ENCODE peak calls at places on chromosomes 6 and 20, in ten cellular contexts. I is osteocyte; R is mesothelial cell of epicardium; F is Calu3; C is A549; Y is heart left ventricle; W is epithelial cell of esophagus; N is endothelial cell; P is fibroblast of pulmonary artery; G is CD4-positive, alpha-beta T cell. V is an unnamed sample.

GRCh38 chr6:10151144-10151915 is 263.5 kb downstream of the TFAP2A start:
- DNase-seq in I (no peak), R (no peak), F (no peak), C (no peak), Y (no peak), W (peak; percentile 38), N (no peak), P (peak; percentile 27), G (no peak), V (peak; percentile 14)

GRCh38 chr6:167708501-167709094 is 118.1 kb upstream of the AFDN start:
- DNase-seq in I (peak; percentile 73), R (no peak), F (no peak), C (no peak), Y (no peak), W (no peak), N (no peak), P (no peak), G (no peak), V (no peak)

GRCh38 chr6:100379386-100379785 is 85.3 kb downstream of the SIM1 start:
- DNase-seq in I (no peak), R (no peak), F (no peak), C (no peak), Y (no peak), W (no peak), N (no peak), P (peak; percentile 9), G (no peak), V (peak; percentile 35)

GRCh38 chr6:26420607-26421235 is 18.6 kb downstream of the BTN3A1 start:
- DNase-seq in I (no peak), R (no peak), F (peak; percentile 47), C (peak; percentile 26), Y (no peak), W (peak; percentile 54), N (peak; percentile 38), P (peak; percentile 51), G (no peak), V (peak; percentile 52)

GRCh38 chr6:2990932-2991506 is 8.7 kb upstream of the NQO2 start:
- DNase-seq in I (no peak), R (no peak), F (no peak), C (no peak), Y (no peak), W (no peak), N (no peak), P (no peak), G (no peak), V (peak; percentile 18)

GRCh38 chr20:454951-455350 is 7.4 kb downstream of the TBC1D20 start:
- DNase-seq in I (no peak), R (no peak), F (no peak), C (no peak), Y (no peak), W (no peak), N (no peak), P (no peak), G (no peak), V (no peak)

GRCh38 chr6:133590196-133590595 is 298.7 kb upstream of the TCF21 start:
- DNase-seq in I (no peak), R (no peak), F (no peak), C (peak; percentile 17), Y (no peak), W (no peak), N (no peak), P (no peak), G (no peak), V (no peak)

GRCh38 chr20:32526125-32526524 is 59.0 kb downstream of the NOL4L start:
- DNase-seq in I (no peak), R (no peak), F (no peak), C (no peak), Y (no peak), W (no peak), N (no peak), P (no peak), G (no peak), V (no peak)

GRCh38 chr6:159716247-159717086 is 10.8 kb upstream of the WTAP start:
- DNase-seq in I (no peak), R (no peak), F (no peak), C (no peak), Y (no peak), W (peak; percentile 96), N (no peak), P (peak; percentile 98), G (no peak), V (peak; percentile 97)

GRCh38 chr6:143549630-143550268 is 38.2 kb upstream of the FUCA2 start:
- DNase-seq in I (no peak), R (no peak), F (no peak), C (no peak), Y (no peak), W (peak; percentile 97), N (no peak), P (no peak), G (peak; percentile 20), V (no peak)

GRCh38 chr6:131101911-131102680 is 33.2 kb upstream of the AKAP7 start:
- DNase-seq in I (no peak), R (no peak), F (no peak), C (peak; percentile 16), Y (no peak), W (peak; percentile 30), N (no peak), P (no peak), G (no peak), V (peak; percentile 47)

GRCh38 chr6:128807577-128807976 is 75.4 kb upstream of the LAMA2 start:
- DNase-seq in I (no peak), R (no peak), F (no peak), C (no peak), Y (no peak), W (peak; percentile 50), N (no peak), P (peak; percentile 78), G (no peak), V (peak; percentile 74)

GRCh38 chr6:143513410-143513809 is 1.9 kb upstream of the FUCA2 start:
- DNase-seq in I (no peak), R (no peak), F (peak; percentile 41), C (no peak), Y (no peak), W (peak; percentile 40), N (peak; percentile 38), P (no peak), G (peak; percentile 15), V (no peak)

GRCh38 chr20:334578-334977 is 9.2 kb downstream of the SOX12 start:
- DNase-seq in I (no peak), R (no peak), F (no peak), C (no peak), Y (no peak), W (no peak), N (no peak), P (no peak), G (no peak), V (no peak)

DNA sequence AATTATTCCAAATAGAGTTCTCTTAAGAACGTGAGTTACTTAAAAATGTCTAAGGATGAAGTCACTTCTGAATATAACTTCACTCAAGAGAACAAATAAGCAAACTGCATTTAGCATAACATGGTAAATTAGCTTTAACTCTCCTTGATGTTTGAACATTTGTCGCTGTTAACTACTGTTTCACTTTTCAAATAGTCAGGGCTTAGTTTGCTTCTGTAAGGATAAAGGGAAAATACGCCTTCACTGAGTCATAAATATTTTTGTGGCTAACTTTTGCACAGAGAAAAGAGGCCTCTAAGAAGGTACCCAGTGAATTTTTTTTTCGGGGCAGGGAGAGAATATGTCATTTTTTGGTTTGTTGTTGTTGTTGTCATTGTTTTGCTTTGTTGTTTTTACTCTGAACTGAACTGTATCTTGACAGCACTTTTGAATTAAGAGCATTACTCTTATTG is 8.1 kb downstream of the PTPN1 start:
- DNase-seq in I (no peak), R (no peak), F (no peak), C (no peak), Y (no peak), W (peak; percentile 42), N (no peak), P (peak; percentile 47), G (no peak), V (peak; percentile 69)
- TF ChIP-seq CTCF in I (no peak), R (no peak), F (no peak), C (no peak), Y (no peak), W (no peak), N (no peak), P (no peak), G (no peak), V (no peak)

GRCh38 chr6:49423817-49424216 is 39.2 kb downstream of the MMUT start:
- DNase-seq in I (no peak), R (no peak), F (no peak), C (peak; percentile 4), Y (no peak), W (peak; percentile 40), N (no peak), P (peak; percentile 50), G (no peak), V (peak; percentile 64)
- TF ChIP-seq CTCF in I (peak; percentile 44), R (no peak), F (peak; percentile 34), C (peak; percentile 54), Y (no peak), W (peak; percentile 12), N (no peak), P (peak; percentile 25), G (no peak), V (no peak)

DNA sequence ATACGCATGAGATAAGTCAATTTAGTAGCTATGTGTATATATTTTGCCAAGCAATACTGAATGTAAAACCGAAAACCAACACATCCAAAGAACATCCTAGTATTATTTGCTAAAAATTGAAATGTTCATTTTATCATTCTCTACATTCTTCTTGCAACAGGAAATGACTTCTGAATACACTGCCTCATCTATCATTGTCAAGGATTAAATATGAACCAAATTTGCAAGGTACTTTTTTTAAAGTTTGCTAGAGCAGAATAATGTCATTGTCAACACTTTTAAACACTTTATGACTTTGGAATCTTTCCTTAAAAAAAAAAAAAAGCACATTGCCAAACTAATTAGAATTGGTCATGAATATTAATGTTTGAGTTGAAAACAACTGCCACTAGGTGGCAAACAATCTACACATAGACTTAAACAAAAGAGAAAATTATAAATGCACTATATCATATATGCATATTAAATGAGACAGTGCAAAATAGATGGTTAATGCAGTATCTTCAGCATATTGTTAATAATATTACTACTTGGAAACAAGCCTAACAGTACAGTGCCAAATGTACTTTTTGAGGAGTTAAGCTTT is 32.5 kb upstream of the TMEM244 start:
- DNase-seq in I (no peak), R (no peak), F (no peak), C (no peak), Y (no peak), W (peak; percentile 56), N (no peak), P (peak; percentile 60), G (no peak), V (peak; percentile 69)
- TF ChIP-seq CTCF in I (peak; percentile 61), R (peak; percentile 63), F (peak; percentile 32), C (peak; percentile 40), Y (peak; percentile 16), W (peak; percentile 33), N (peak; percentile 60), P (peak; percentile 42), G (peak; percentile 22), V (peak; percentile 32)

GRCh38 chr6:90098025-90098474 is 198.6 kb downstream of the BACH2 start:
- DNase-seq in I (no peak), R (no peak), F (no peak), C (no peak), Y (peak; percentile 52), W (peak; percentile 96), N (no peak), P (peak; percentile 91), G (no peak), V (peak; percentile 95)
- TF ChIP-seq CTCF in I (peak; percentile 54), R (no peak), F (peak; percentile 16), C (no peak), Y (peak; percentile 3), W (peak; percentile 57), N (no peak), P (peak; percentile 51), G (peak; percentile 3), V (peak; percentile 14)

V was measured in cardiac fibroblast.